ENCODE peak calls at places on chromosomes 6 and 20, in four cellular contexts. One of them, this sample, is unnamed.
A peak's percentile ranks its signal among the peaks of the same experiment; 100 is the strongest.

GRCh38 chr6:30357678-30358339 is 12.9 kb downstream of the RPP21 start:
- DNase-seq in DMS153: peak; percentile 3
- DNase-seq in heart left ventricle: no peak
- DNase-seq in activated CD8-positive, alpha-beta memory T cell treated with anti-CD3 and anti-CD28 coated beads, Interleukin-2, amount 10 ng/mL, durations not matched to agents 7 days and 5 days: peak; percentile 62
- DNase-seq in this sample: peak; percentile 38

GRCh38 chr6:28606424-28607391 is 81.0 kb downstream of the GPX5 start:
- DNase-seq in activated CD8-positive, alpha-beta memory T cell treated with anti-CD3 and anti-CD28 coated beads, Interleukin-2, amount 10 ng/mL, durations not matched to agents 7 days and 5 days: peak; percentile 47
- DNase-seq in DMS153: peak; percentile 78
- DNase-seq in heart left ventricle: no peak
- DNase-seq in this sample: peak; percentile 94

GRCh38 chr6:148044921-148045320 is 297.7 kb upstream of the SASH1 start:
- DNase-seq in DMS153: no peak
- DNase-seq in heart left ventricle: no peak
- DNase-seq in activated CD8-positive, alpha-beta memory T cell treated with anti-CD3 and anti-CD28 coated beads, Interleukin-2, amount 10 ng/mL, durations not matched to agents 7 days and 5 days: no peak
- DNase-seq in this sample: no peak

GRCh38 chr6:44076366-44077200 is 50.7 kb downstream of the MRPL14 start:
- DNase-seq in heart left ventricle: peak; percentile 64
- DNase-seq in DMS153: no peak
- DNase-seq in activated CD8-positive, alpha-beta memory T cell treated with anti-CD3 and anti-CD28 coated beads, Interleukin-2, amount 10 ng/mL, durations not matched to agents 7 days and 5 days: no peak
- DNase-seq in this sample: no peak

GRCh38 chr6:40369028-40369427 is 218.1 kb downstream of the LRFN2 start:
- DNase-seq in heart left ventricle: no peak
- DNase-seq in DMS153: no peak
- DNase-seq in activated CD8-positive, alpha-beta memory T cell treated with anti-CD3 and anti-CD28 coated beads, Interleukin-2, amount 10 ng/mL, durations not matched to agents 7 days and 5 days: no peak
- DNase-seq in this sample: no peak

GRCh38 chr6:81937296-81937937 is 184.9 kb upstream of the TENT5A start:
- DNase-seq in activated CD8-positive, alpha-beta memory T cell treated with anti-CD3 and anti-CD28 coated beads, Interleukin-2, amount 10 ng/mL, durations not matched to agents 7 days and 5 days: no peak
- DNase-seq in DMS153: no peak
- DNase-seq in heart left ventricle: no peak
- DNase-seq in this sample: no peak

GRCh38 chr20:61963885-61964674 is 101.6 kb downstream of the TAF4 start:
- DNase-seq in DMS153: no peak
- DNase-seq in activated CD8-positive, alpha-beta memory T cell treated with anti-CD3 and anti-CD28 coated beads, Interleukin-2, amount 10 ng/mL, durations not matched to agents 7 days and 5 days: no peak
- DNase-seq in heart left ventricle: no peak
- DNase-seq in this sample: no peak

GRCh38 chr20:46399401-46399800 is 7.0 kb downstream of the ELMO2 start:
- DNase-seq in activated CD8-positive, alpha-beta memory T cell treated with anti-CD3 and anti-CD28 coated beads, Interleukin-2, amount 10 ng/mL, durations not matched to agents 7 days and 5 days: no peak
- DNase-seq in heart left ventricle: no peak
- DNase-seq in DMS153: no peak
- DNase-seq in this sample: no peak

GRCh38 chr20:10521068-10521834 is 86.1 kb downstream of the SLX4IP start:
- DNase-seq in heart left ventricle: no peak
- DNase-seq in activated CD8-positive, alpha-beta memory T cell treated with anti-CD3 and anti-CD28 coated beads, Interleukin-2, amount 10 ng/mL, durations not matched to agents 7 days and 5 days: no peak
- DNase-seq in DMS153: peak; percentile 54
- DNase-seq in this sample: no peak

GRCh38 chr20:58374906-58375760 is 13.9 kb upstream of the VAPB start:
- DNase-seq in heart left ventricle: peak; percentile 16
- DNase-seq in activated CD8-positive, alpha-beta memory T cell treated with anti-CD3 and anti-CD28 coated beads, Interleukin-2, amount 10 ng/mL, durations not matched to agents 7 days and 5 days: no peak
- DNase-seq in DMS153: no peak
- DNase-seq in this sample: no peak

GRCh38 chr6:13432526-13433218 is 54.7 kb downstream of the GFOD1 start:
- DNase-seq in heart left ventricle: no peak
- DNase-seq in DMS153: no peak
- DNase-seq in activated CD8-positive, alpha-beta memory T cell treated with anti-CD3 and anti-CD28 coated beads, Interleukin-2, amount 10 ng/mL, durations not matched to agents 7 days and 5 days: peak; percentile 79
- DNase-seq in this sample: no peak

GRCh38 chr6:117396228-117396627 is 29.5 kb downstream of the ROS1 start:
- DNase-seq in heart left ventricle: no peak
- DNase-seq in DMS153: no peak
- DNase-seq in activated CD8-positive, alpha-beta memory T cell treated with anti-CD3 and anti-CD28 coated beads, Interleukin-2, amount 10 ng/mL, durations not matched to agents 7 days and 5 days: no peak
- DNase-seq in this sample: no peak

GRCh38 chr20:49132995-49133451 is 55.1 kb downstream of the STAU1 start:
- DNase-seq in activated CD8-positive, alpha-beta memory T cell treated with anti-CD3 and anti-CD28 coated beads, Interleukin-2, amount 10 ng/mL, durations not matched to agents 7 days and 5 days: no peak
- DNase-seq in heart left ventricle: peak; percentile 35
- DNase-seq in DMS153: no peak
- DNase-seq in this sample: no peak

GRCh38 chr6:110528051-110528929 is 51.9 kb upstream of the SLC22A16 start:
- DNase-seq in DMS153: peak; percentile 16
- DNase-seq in activated CD8-positive, alpha-beta memory T cell treated with anti-CD3 and anti-CD28 coated beads, Interleukin-2, amount 10 ng/mL, durations not matched to agents 7 days and 5 days: peak; percentile 71
- DNase-seq in heart left ventricle: peak; percentile 43
- DNase-seq in this sample: peak; percentile 66

GRCh38 chr20:21099653-21100589 is 6.2 kb downstream of the LINC00237 start:
- DNase-seq in activated CD8-positive, alpha-beta memory T cell treated with anti-CD3 and anti-CD28 coated beads, Interleukin-2, amount 10 ng/mL, durations not matched to agents 7 days and 5 days: peak; percentile 79
- DNase-seq in DMS153: no peak
- DNase-seq in heart left ventricle: no peak
- DNase-seq in this sample: no peak

GRCh38 chr6:25927721-25928359 is 2.7 kb downstream of the SLC17A2 start:
- DNase-seq in DMS153: no peak
- DNase-seq in heart left ventricle: no peak
- DNase-seq in activated CD8-positive, alpha-beta memory T cell treated with anti-CD3 and anti-CD28 coated beads, Interleukin-2, amount 10 ng/mL, durations not matched to agents 7 days and 5 days: no peak
- DNase-seq in this sample: no peak

GRCh38 chr6:12363651-12364381 is 73.7 kb downstream of the EDN1 start:
- DNase-seq in activated CD8-positive, alpha-beta memory T cell treated with anti-CD3 and anti-CD28 coated beads, Interleukin-2, amount 10 ng/mL, durations not matched to agents 7 days and 5 days: no peak
- DNase-seq in heart left ventricle: no peak
- DNase-seq in DMS153: no peak
- DNase-seq in this sample: no peak

GRCh38 chr6:142355481-142356174 is 53.8 kb downstream of the ADGRG6 start:
- DNase-seq in activated CD8-positive, alpha-beta memory T cell treated with anti-CD3 and anti-CD28 coated beads, Interleukin-2, amount 10 ng/mL, durations not matched to agents 7 days and 5 days: no peak
- DNase-seq in DMS153: no peak
- DNase-seq in heart left ventricle: no peak
- DNase-seq in this sample: no peak

GRCh38 chr6:84615113-84615850 is 149.1 kb downstream of the TBX18 start:
- DNase-seq in heart left ventricle: no peak
- DNase-seq in activated CD8-positive, alpha-beta memory T cell treated with anti-CD3 and anti-CD28 coated beads, Interleukin-2, amount 10 ng/mL, durations not matched to agents 7 days and 5 days: no peak
- DNase-seq in DMS153: no peak
- DNase-seq in this sample: no peak

GRCh38 chr6:47004458-47004857 is 37.7 kb downstream of the ADGRF1 start:
- DNase-seq in activated CD8-positive, alpha-beta memory T cell treated with anti-CD3 and anti-CD28 coated beads, Interleukin-2, amount 10 ng/mL, durations not matched to agents 7 days and 5 days: no peak
- DNase-seq in DMS153: no peak
- DNase-seq in heart left ventricle: no peak
- DNase-seq in this sample: no peak

GRCh38 chr6:87139236-87139635 is 16.1 kb upstream of the ZNF292 start:
- DNase-seq in activated CD8-positive, alpha-beta memory T cell treated with anti-CD3 and anti-CD28 coated beads, Interleukin-2, amount 10 ng/mL, durations not matched to agents 7 days and 5 days: no peak
- DNase-seq in DMS153: peak; percentile 40
- DNase-seq in heart left ventricle: peak; percentile 16
- DNase-seq in this sample: peak; percentile 23

This sample was measured in NCI-H1105.